ENCODE peak calls at places on chromosomes 6 and 20, in seven cellular contexts. X is amniotic stem cell; B is transverse colon; N is GM23248; A is activated T-helper 1 cell treated with anti-CD3 and anti-CD28 coated beads, Interleukin-2, amount 50 U/mL, for 16 hours; R is NCI-H1417; F is mesothelial cell of epicardium. Q is an unnamed sample.

GRCh38 chr6:13924949-13925881 is at the start of gene RNF182:
- DNase-seq in A (no peak), N (peak; percentile 16), B (peak; percentile 23), R (peak; percentile 86), F (no peak), X (no peak), Q (no peak)

GRCh38 chr6:42104807-42105713 is 37.4 kb downstream of the C6orf132 start:
- DNase-seq in X (no peak), F (no peak), R (no peak), A (no peak), B (no peak), N (no peak), Q (no peak)

GRCh38 chr6:97422171-97422570 is 139.2 kb upstream of the MMS22L start:
- DNase-seq in A (no peak), F (no peak), X (no peak), R (no peak), N (no peak), B (no peak), Q (no peak)

GRCh38 chr6:15577550-15578171 is 85.2 kb downstream of the DTNBP1 start:
- DNase-seq in B (no peak), X (no peak), F (no peak), N (no peak), A (no peak), R (no peak), Q (no peak)

GRCh38 chr20:16030253-16030652 is 543.0 kb downstream of the KIF16B start:
- DNase-seq in R (no peak), B (no peak), N (no peak), X (no peak), A (no peak), F (no peak), Q (no peak)

GRCh38 chr20:47647994-47648393 is 137.3 kb downstream of the SULF2 start:
- DNase-seq in X (no peak), B (no peak), F (no peak), N (no peak), A (no peak), R (no peak), Q (no peak)

GRCh38 chr6:3162565-3163247 is 5.4 kb upstream of the TUBB2A start:
- DNase-seq in X (no peak), F (peak; percentile 75), R (peak; percentile 93), N (peak; percentile 91), B (peak; percentile 82), A (peak; percentile 18), Q (peak; percentile 14)

GRCh38 chr20:4318891-4319290 is 303.5 kb upstream of the RNF24 start:
- DNase-seq in F (no peak), N (no peak), B (no peak), A (no peak), X (no peak), R (no peak), Q (no peak)

GRCh38 chr20:24780648-24781047 is 168.4 kb upstream of the CST7 start:
- DNase-seq in R (no peak), N (no peak), F (no peak), A (no peak), B (no peak), X (no peak), Q (no peak)

GRCh38 chr6:165962361-165962760 is 205.3 kb downstream of the TBXT start:
- DNase-seq in N (no peak), A (no peak), F (no peak), B (no peak), R (no peak), X (no peak), Q (no peak)

GRCh38 chr20:51500311-51500710 is 42.2 kb downstream of the NFATC2 start:
- DNase-seq in R (no peak), N (peak; percentile 10), F (no peak), X (no peak), A (no peak), B (no peak), Q (no peak)

GRCh38 chr6:169794317-169795055 is 43.1 kb downstream of the ERMARD start:
- DNase-seq in X (no peak), A (no peak), F (peak; percentile 28), R (peak; percentile 72), B (no peak), N (no peak), Q (no peak)

GRCh38 chr20:45322952-45323383 is 14.9 kb upstream of the MATN4 start:
- DNase-seq in B (peak; percentile 60), A (no peak), R (peak; percentile 64), N (peak; percentile 53), X (no peak), F (no peak), Q (no peak)

GRCh38 chr6:40986871-40987270 is 52.1 kb downstream of the UNC5CL start:
- DNase-seq in A (no peak), B (no peak), N (no peak), X (no peak), F (no peak), R (no peak), Q (no peak)

GRCh38 chr20:47710665-47711045 is 74.6 kb downstream of the SULF2 start:
- DNase-seq in R (no peak), A (no peak), B (no peak), F (no peak), X (no peak), N (no peak), Q (no peak)

GRCh38 chr6:159727717-159728440 is 573 bp downstream of the WTAP start:
- DNase-seq in A (peak; percentile 25), X (peak; percentile 33), F (no peak), R (peak; percentile 85), B (no peak), N (peak; percentile 68), Q (no peak)

GRCh38 chr20:25011261-25011660 is 18.7 kb upstream of the APMAP start:
- DNase-seq in F (no peak), N (no peak), R (no peak), B (no peak), X (no peak), A (no peak), Q (no peak)

GRCh38 chr6:90459225-90459758 is 127.6 kb downstream of the MAP3K7 start:
- DNase-seq in X (no peak), B (no peak), A (no peak), N (no peak), F (no peak), R (no peak), Q (no peak)

GRCh38 chr20:5908981-5909380 is 41.4 kb downstream of the TRMT6 start:
- DNase-seq in A (no peak), B (no peak), R (no peak), N (no peak), F (no peak), X (no peak), Q (no peak)

GRCh38 chr6:15017251-15017650 is 228.6 kb upstream of the JARID2 start:
- DNase-seq in X (no peak), B (no peak), N (peak; percentile 27), R (no peak), F (no peak), A (no peak), Q (no peak)

GRCh38 chr20:12902992-12903391 is 105.8 kb upstream of the SPTLC3 start:
- DNase-seq in X (no peak), A (no peak), N (no peak), F (no peak), R (no peak), B (no peak), Q (no peak)

GRCh38 chr6:146972526-146972925 is 231.7 kb upstream of the STXBP5 start:
- DNase-seq in A (no peak), X (no peak), F (no peak), B (no peak), R (no peak), N (peak; percentile 2), Q (no peak)

Q was measured in stimulated activated CD8-positive, alpha-beta memory T cell treated with anti-CD3 and anti-CD28 coated beads, Interleukin-15, amount 100 ng/mL, for 24 hours.